ENCODE peak calls at places on chromosomes 13 and 19, in seven cellular contexts. One of them, this sample, is unnamed.

GRCh38 chr19:748274-748598 is 2.7 kb upstream of the MISP start:
- DNase-seq in Peyer's patch: peak; percentile 89
- DNase-seq in heart right ventricle: no peak
- DNase-seq in astrocyte of the spinal cord: no peak
- DNase-seq in esophagus squamous epithelium: no peak
- DNase-seq in ascending aorta: no peak
- DNase-seq in GM12865: no peak
- DNase-seq in this sample: no peak

GRCh38 chr13:34300559-34300958 is 482.6 kb downstream of the RFC3 start:
- DNase-seq in Peyer's patch: no peak
- DNase-seq in heart right ventricle: no peak
- DNase-seq in astrocyte of the spinal cord: peak; percentile 21
- DNase-seq in esophagus squamous epithelium: no peak
- DNase-seq in ascending aorta: no peak
- DNase-seq in GM12865: no peak
- DNase-seq in this sample: no peak

GRCh38 chr13:60759499-60759898 is 362.5 kb downstream of the TDRD3 start:
- DNase-seq in Peyer's patch: no peak
- DNase-seq in heart right ventricle: no peak
- DNase-seq in astrocyte of the spinal cord: peak; percentile 32
- DNase-seq in esophagus squamous epithelium: no peak
- DNase-seq in ascending aorta: no peak
- DNase-seq in GM12865: no peak
- DNase-seq in this sample: no peak

GRCh38 chr19:50697414-50698124 is 22.0 kb downstream of the SHANK1 start:
- DNase-seq in Peyer's patch: no peak
- DNase-seq in heart right ventricle: no peak
- DNase-seq in astrocyte of the spinal cord: no peak
- DNase-seq in esophagus squamous epithelium: no peak
- DNase-seq in ascending aorta: no peak
- DNase-seq in GM12865: no peak
- DNase-seq in this sample: no peak

GRCh38 chr19:33815410-33816340 is 19.0 kb downstream of the KCTD15 start:
- DNase-seq in Peyer's patch: no peak
- DNase-seq in heart right ventricle: no peak
- DNase-seq in astrocyte of the spinal cord: peak; percentile 33
- DNase-seq in esophagus squamous epithelium: no peak
- DNase-seq in ascending aorta: no peak
- DNase-seq in GM12865: no peak
- DNase-seq in this sample: peak; percentile 57

GRCh38 chr13:88424463-88424862 is 753.3 kb downstream of the SLITRK5 start:
- DNase-seq in Peyer's patch: no peak
- DNase-seq in heart right ventricle: no peak
- DNase-seq in astrocyte of the spinal cord: no peak
- DNase-seq in esophagus squamous epithelium: no peak
- DNase-seq in ascending aorta: no peak
- DNase-seq in GM12865: no peak
- DNase-seq in this sample: no peak

GRCh38 chr19:49887653-49888477 is 8.8 kb downstream of the IL4I1 start:
- DNase-seq in Peyer's patch: no peak
- DNase-seq in heart right ventricle: peak; percentile 4
- DNase-seq in astrocyte of the spinal cord: no peak
- DNase-seq in esophagus squamous epithelium: no peak
- DNase-seq in ascending aorta: no peak
- DNase-seq in GM12865: peak; percentile 53
- DNase-seq in this sample: no peak

GRCh38 chr13:39326471-39326870 is 276.5 kb downstream of the LHFPL6 start:
- DNase-seq in Peyer's patch: no peak
- DNase-seq in heart right ventricle: peak; percentile 36
- DNase-seq in astrocyte of the spinal cord: no peak
- DNase-seq in esophagus squamous epithelium: no peak
- DNase-seq in ascending aorta: no peak
- DNase-seq in GM12865: no peak
- DNase-seq in this sample: no peak

GRCh38 chr13:22047082-22047784 is 376.4 kb downstream of the FGF9 start:
- DNase-seq in Peyer's patch: no peak
- DNase-seq in heart right ventricle: no peak
- DNase-seq in astrocyte of the spinal cord: no peak
- DNase-seq in esophagus squamous epithelium: no peak
- DNase-seq in ascending aorta: no peak
- DNase-seq in GM12865: no peak
- DNase-seq in this sample: no peak

GRCh38 chr19:50712833-50713232 is 6.8 kb downstream of the SHANK1 start:
- DNase-seq in Peyer's patch: no peak
- DNase-seq in heart right ventricle: no peak
- DNase-seq in astrocyte of the spinal cord: no peak
- DNase-seq in esophagus squamous epithelium: no peak
- DNase-seq in ascending aorta: no peak
- DNase-seq in GM12865: no peak
- DNase-seq in this sample: no peak

GRCh38 chr13:32530841-32531253 is 7.7 kb downstream of the N4BP2L2 start:
- DNase-seq in Peyer's patch: no peak
- DNase-seq in heart right ventricle: peak; percentile 53
- DNase-seq in astrocyte of the spinal cord: peak; percentile 77
- DNase-seq in esophagus squamous epithelium: no peak
- DNase-seq in ascending aorta: no peak
- DNase-seq in GM12865: peak; percentile 59
- DNase-seq in this sample: peak; percentile 12

GRCh38 chr19:39428309-39429112 is 7.2 kb downstream of the RPS16 start:
- DNase-seq in Peyer's patch: no peak
- DNase-seq in heart right ventricle: peak; percentile 84
- DNase-seq in astrocyte of the spinal cord: peak; percentile 95
- DNase-seq in esophagus squamous epithelium: no peak
- DNase-seq in ascending aorta: no peak
- DNase-seq in GM12865: no peak
- DNase-seq in this sample: peak; percentile 85

GRCh38 chr13:76884571-76885202 is 1.5 kb downstream of the KCTD12 start:
- DNase-seq in Peyer's patch: no peak
- DNase-seq in heart right ventricle: peak; percentile 11
- DNase-seq in astrocyte of the spinal cord: peak; percentile 23
- DNase-seq in esophagus squamous epithelium: no peak
- DNase-seq in ascending aorta: no peak
- DNase-seq in GM12865: peak; percentile 12
- DNase-seq in this sample: peak; percentile 76

GRCh38 chr19:4474504-4475136 is 2.5 kb downstream of the HDGFL2 start:
- DNase-seq in Peyer's patch: no peak
- DNase-seq in heart right ventricle: no peak
- DNase-seq in astrocyte of the spinal cord: peak; percentile 70
- DNase-seq in esophagus squamous epithelium: no peak
- DNase-seq in ascending aorta: no peak
- DNase-seq in GM12865: peak; percentile 68
- DNase-seq in this sample: peak; percentile 37

GRCh38 chr13:44768233-44768632 is 192.1 kb upstream of the TSC22D1 start:
- DNase-seq in Peyer's patch: no peak
- DNase-seq in heart right ventricle: no peak
- DNase-seq in astrocyte of the spinal cord: no peak
- DNase-seq in esophagus squamous epithelium: no peak
- DNase-seq in ascending aorta: no peak
- DNase-seq in GM12865: peak; percentile 80
- DNase-seq in this sample: no peak

GRCh38 chr13:114067381-114067885 is 65.0 kb downstream of the RASA3 start:
- DNase-seq in Peyer's patch: no peak
- DNase-seq in heart right ventricle: no peak
- DNase-seq in astrocyte of the spinal cord: peak; percentile 60
- DNase-seq in esophagus squamous epithelium: no peak
- DNase-seq in ascending aorta: no peak
- DNase-seq in GM12865: peak; percentile 92
- DNase-seq in this sample: peak; percentile 89
- H3K4me3 ChIP-seq in Peyer's patch: no peak overlapping the region
- H3K4me3 ChIP-seq in heart right ventricle: no peak overlapping the region
- H3K4me3 ChIP-seq in astrocyte of the spinal cord: no peak overlapping the region
- H3K4me3 ChIP-seq in esophagus squamous epithelium: no peak overlapping the region
- H3K4me3 ChIP-seq in ascending aorta: no peak overlapping the region
- H3K4me3 ChIP-seq in GM12865: peak overlapping the region; percentile 63
- H3K4me3 ChIP-seq in this sample: peak overlapping the region; percentile 26

GRCh38 chr13:30618186-30618937 is 642 bp downstream of the USPL1 start:
- DNase-seq in Peyer's patch: peak; percentile 64
- DNase-seq in heart right ventricle: peak; percentile 16
- DNase-seq in astrocyte of the spinal cord: no peak
- DNase-seq in esophagus squamous epithelium: no peak
- DNase-seq in ascending aorta: no peak
- DNase-seq in GM12865: peak; percentile 42
- DNase-seq in this sample: no peak

GRCh38 chr13:30615851-30616311 is 1.8 kb upstream of the USPL1 start:
- DNase-seq in Peyer's patch: no peak
- DNase-seq in heart right ventricle: no peak
- DNase-seq in astrocyte of the spinal cord: peak; percentile 78
- DNase-seq in esophagus squamous epithelium: no peak
- DNase-seq in ascending aorta: no peak
- DNase-seq in GM12865: peak; percentile 47
- DNase-seq in this sample: no peak

GRCh38 chr13:30618938-30619289 is 1.2 kb downstream of the USPL1 start:
- DNase-seq in Peyer's patch: no peak
- DNase-seq in heart right ventricle: no peak
- DNase-seq in astrocyte of the spinal cord: peak; percentile 3
- DNase-seq in esophagus squamous epithelium: no peak
- DNase-seq in ascending aorta: no peak
- DNase-seq in GM12865: no peak
- DNase-seq in this sample: no peak

GRCh38 chr13:30616927-30617314 is 799 bp upstream of the USPL1 start:
- DNase-seq in Peyer's patch: peak; percentile 83
- DNase-seq in heart right ventricle: peak; percentile 85
- DNase-seq in astrocyte of the spinal cord: peak; percentile 92
- DNase-seq in esophagus squamous epithelium: no peak
- DNase-seq in ascending aorta: peak; percentile 45
- DNase-seq in GM12865: peak; percentile 83
- DNase-seq in this sample: peak; percentile 76

GRCh38 chr13:30617315-30618185 is at the start of gene USPL1:
- DNase-seq in Peyer's patch: peak; percentile 99
- DNase-seq in heart right ventricle: peak; percentile 99
- DNase-seq in astrocyte of the spinal cord: peak; percentile 100
- DNase-seq in esophagus squamous epithelium: peak; percentile 89
- DNase-seq in ascending aorta: peak; percentile 92
- DNase-seq in GM12865: peak; percentile 100
- DNase-seq in this sample: peak; percentile 100
- TF ChIP-seq CTCF in Peyer's patch: peak; percentile 68
- TF ChIP-seq CTCF in heart right ventricle: peak; percentile 35
- TF ChIP-seq CTCF in astrocyte of the spinal cord: no peak
- TF ChIP-seq CTCF in esophagus squamous epithelium: peak; percentile 66
- TF ChIP-seq CTCF in ascending aorta: peak; percentile 20
- TF ChIP-seq CTCF in GM12865: no peak
- TF ChIP-seq CTCF in this sample: no peak

GRCh38 chr13:79307866-79308298 is 98.2 kb downstream of the RBM26 start:
- DNase-seq in Peyer's patch: no peak
- DNase-seq in heart right ventricle: no peak
- DNase-seq in astrocyte of the spinal cord: peak; percentile 11
- DNase-seq in esophagus squamous epithelium: no peak
- DNase-seq in ascending aorta: no peak
- DNase-seq in GM12865: peak; percentile 41
- DNase-seq in this sample: peak; percentile 67

GRCh38 chr13:79309690-79310089 is 96.4 kb downstream of the RBM26 start:
- DNase-seq in Peyer's patch: no peak
- DNase-seq in heart right ventricle: no peak
- DNase-seq in astrocyte of the spinal cord: no peak
- DNase-seq in esophagus squamous epithelium: no peak
- DNase-seq in ascending aorta: no peak
- DNase-seq in GM12865: no peak
- DNase-seq in this sample: no peak

GRCh38 chr13:79311456-79311855 is 94.6 kb downstream of the RBM26 start:
- DNase-seq in Peyer's patch: no peak
- DNase-seq in heart right ventricle: no peak
- DNase-seq in astrocyte of the spinal cord: no peak
- DNase-seq in esophagus squamous epithelium: no peak
- DNase-seq in ascending aorta: no peak
- DNase-seq in GM12865: no peak
- DNase-seq in this sample: no peak

GRCh38 chr13:79314652-79315051 is 91.4 kb downstream of the RBM26 start:
- DNase-seq in Peyer's patch: no peak
- DNase-seq in heart right ventricle: no peak
- DNase-seq in astrocyte of the spinal cord: no peak
- DNase-seq in esophagus squamous epithelium: no peak
- DNase-seq in ascending aorta: no peak
- DNase-seq in GM12865: no peak
- DNase-seq in this sample: no peak

DNA sequence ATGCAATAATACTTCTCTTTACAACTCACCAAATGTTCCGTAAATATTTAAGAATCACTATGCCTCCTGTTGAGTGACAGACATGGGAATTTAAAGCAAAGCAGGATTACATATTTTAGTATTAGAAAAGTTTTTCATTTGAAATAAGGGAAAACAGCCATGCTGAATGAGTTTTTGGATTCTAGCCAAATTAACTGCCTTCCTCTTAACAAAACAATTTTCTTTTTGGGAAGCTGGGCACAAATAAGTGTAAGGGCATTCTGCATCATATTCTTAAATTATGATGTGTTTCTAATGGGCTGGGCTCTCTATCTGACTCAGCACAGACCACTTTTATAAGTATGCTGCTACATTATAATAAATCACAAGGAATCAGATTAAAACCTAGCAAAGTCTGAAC is 93.6 kb downstream of the RBM26 start:
- DNase-seq in Peyer's patch: no peak
- DNase-seq in heart right ventricle: no peak
- DNase-seq in astrocyte of the spinal cord: no peak
- DNase-seq in esophagus squamous epithelium: no peak
- DNase-seq in ascending aorta: no peak
- DNase-seq in GM12865: no peak
- DNase-seq in this sample: no peak
- H3K4me3 ChIP-seq in Peyer's patch: no peak overlapping the region
- H3K4me3 ChIP-seq in heart right ventricle: no peak overlapping the region
- H3K4me3 ChIP-seq in astrocyte of the spinal cord: no peak overlapping the region
- H3K4me3 ChIP-seq in esophagus squamous epithelium: no peak overlapping the region
- H3K4me3 ChIP-seq in ascending aorta: no peak overlapping the region
- H3K4me3 ChIP-seq in GM12865: no peak overlapping the region
- H3K4me3 ChIP-seq in this sample: no peak overlapping the region

GRCh38 chr13:73290844-73291243 is 232.0 kb downstream of the KLF5 start:
- DNase-seq in Peyer's patch: no peak
- DNase-seq in heart right ventricle: no peak
- DNase-seq in astrocyte of the spinal cord: no peak
- DNase-seq in esophagus squamous epithelium: no peak
- DNase-seq in ascending aorta: no peak
- DNase-seq in GM12865: no peak
- DNase-seq in this sample: no peak

GRCh38 chr13:73287871-73288270 is 229.1 kb downstream of the KLF5 start:
- DNase-seq in Peyer's patch: no peak
- DNase-seq in heart right ventricle: no peak
- DNase-seq in astrocyte of the spinal cord: no peak
- DNase-seq in esophagus squamous epithelium: no peak
- DNase-seq in ascending aorta: no peak
- DNase-seq in GM12865: no peak
- DNase-seq in this sample: no peak

GRCh38 chr13:73288596-73288995 is 229.8 kb downstream of the KLF5 start:
- DNase-seq in Peyer's patch: no peak
- DNase-seq in heart right ventricle: no peak
- DNase-seq in astrocyte of the spinal cord: no peak
- DNase-seq in esophagus squamous epithelium: no peak
- DNase-seq in ascending aorta: no peak
- DNase-seq in GM12865: no peak
- DNase-seq in this sample: no peak

GRCh38 chr13:73284475-73284874 is 225.7 kb downstream of the KLF5 start:
- DNase-seq in Peyer's patch: no peak
- DNase-seq in heart right ventricle: no peak
- DNase-seq in astrocyte of the spinal cord: no peak
- DNase-seq in esophagus squamous epithelium: no peak
- DNase-seq in ascending aorta: no peak
- DNase-seq in GM12865: no peak
- DNase-seq in this sample: no peak

DNA sequence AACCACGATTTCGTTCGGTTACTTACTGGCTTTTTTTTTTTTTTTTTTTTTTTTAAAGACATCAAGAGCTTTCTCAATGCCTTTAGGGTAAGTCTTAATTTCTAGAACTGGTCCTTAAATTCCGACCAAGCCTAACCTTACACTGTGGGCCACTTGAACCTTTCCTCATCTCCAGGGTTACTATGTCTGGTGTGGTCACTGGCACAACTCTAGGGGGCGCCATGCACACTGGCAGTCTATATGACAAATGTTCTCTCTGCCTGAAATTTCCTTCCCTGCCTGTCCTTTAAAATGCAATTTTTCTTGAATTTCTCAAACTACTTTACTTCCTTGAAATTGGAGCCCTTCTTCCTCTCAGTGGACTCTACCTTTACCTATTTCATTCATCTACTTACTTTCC is 227.4 kb downstream of the KLF5 start:
- DNase-seq in Peyer's patch: no peak
- DNase-seq in heart right ventricle: no peak
- DNase-seq in astrocyte of the spinal cord: no peak
- DNase-seq in esophagus squamous epithelium: no peak
- DNase-seq in ascending aorta: no peak
- DNase-seq in GM12865: no peak
- DNase-seq in this sample: no peak
- TF ChIP-seq CTCF in Peyer's patch: no peak
- TF ChIP-seq CTCF in heart right ventricle: no peak
- TF ChIP-seq CTCF in astrocyte of the spinal cord: no peak
- TF ChIP-seq CTCF in esophagus squamous epithelium: no peak
- TF ChIP-seq CTCF in ascending aorta: no peak
- TF ChIP-seq CTCF in GM12865: no peak
- TF ChIP-seq CTCF in this sample: no peak